ENCODE peak calls at places on chromosome 6, in eight cellular contexts. One of them, this sample, is unnamed.
A peak's percentile ranks its signal among the peaks of the same experiment; 100 is the strongest.

GRCh38 chr6:142771162-142771561 is 173.8 kb downstream of the HIVEP2 start:
- DNase-seq in activated T-cell treated with anti-CD3 and anti-CD28 coated beads, Interleukin-2, amount 50 U/mL, for 48 hours: no peak
- DNase-seq in ascending aorta: no peak
- DNase-seq in astrocyte of the spinal cord: no peak
- DNase-seq in natural killer cell: no peak
- DNase-seq in amniotic epithelial cell: no peak
- DNase-seq in NK-92 treated with Interleukin-12 subunit alpha and Interleukin-12 subunit beta, amount 100 ng/mL, for 24 hours: no peak
- DNase-seq in CD8-positive, alpha-beta memory T cell: no peak
- DNase-seq in this sample: no peak

GRCh38 chr6:12208190-12208589 is 82.0 kb upstream of the EDN1 start:
- DNase-seq in activated T-cell treated with anti-CD3 and anti-CD28 coated beads, Interleukin-2, amount 50 U/mL, for 48 hours: peak; percentile 36
- DNase-seq in ascending aorta: peak; percentile 64
- DNase-seq in astrocyte of the spinal cord: no peak
- DNase-seq in natural killer cell: no peak
- DNase-seq in amniotic epithelial cell: peak; percentile 72
- DNase-seq in NK-92 treated with Interleukin-12 subunit alpha and Interleukin-12 subunit beta, amount 100 ng/mL, for 24 hours: peak; percentile 8
- DNase-seq in CD8-positive, alpha-beta memory T cell: no peak
- DNase-seq in this sample: no peak

GRCh38 chr6:324729-325125 is 32.4 kb downstream of the DUSP22 start:
- DNase-seq in activated T-cell treated with anti-CD3 and anti-CD28 coated beads, Interleukin-2, amount 50 U/mL, for 48 hours: no peak
- DNase-seq in ascending aorta: no peak
- DNase-seq in astrocyte of the spinal cord: no peak
- DNase-seq in natural killer cell: no peak
- DNase-seq in amniotic epithelial cell: no peak
- DNase-seq in NK-92 treated with Interleukin-12 subunit alpha and Interleukin-12 subunit beta, amount 100 ng/mL, for 24 hours: no peak
- DNase-seq in CD8-positive, alpha-beta memory T cell: no peak
- DNase-seq in this sample: no peak

GRCh38 chr6:44002591-44003344 is 124.5 kb downstream of the MRPL14 start:
- DNase-seq in activated T-cell treated with anti-CD3 and anti-CD28 coated beads, Interleukin-2, amount 50 U/mL, for 48 hours: peak; percentile 80
- DNase-seq in ascending aorta: peak; percentile 72
- DNase-seq in astrocyte of the spinal cord: peak; percentile 54
- DNase-seq in natural killer cell: peak; percentile 39
- DNase-seq in amniotic epithelial cell: no peak
- DNase-seq in NK-92 treated with Interleukin-12 subunit alpha and Interleukin-12 subunit beta, amount 100 ng/mL, for 24 hours: no peak
- DNase-seq in CD8-positive, alpha-beta memory T cell: peak; percentile 67
- DNase-seq in this sample: peak; percentile 61

GRCh38 chr6:24197892-24198291 is 71.9 kb downstream of the NRSN1 start:
- DNase-seq in activated T-cell treated with anti-CD3 and anti-CD28 coated beads, Interleukin-2, amount 50 U/mL, for 48 hours: no peak
- DNase-seq in ascending aorta: no peak
- DNase-seq in astrocyte of the spinal cord: no peak
- DNase-seq in natural killer cell: no peak
- DNase-seq in amniotic epithelial cell: no peak
- DNase-seq in NK-92 treated with Interleukin-12 subunit alpha and Interleukin-12 subunit beta, amount 100 ng/mL, for 24 hours: no peak
- DNase-seq in CD8-positive, alpha-beta memory T cell: no peak
- DNase-seq in this sample: no peak

GRCh38 chr6:118881440-118882313 is 12.3 kb upstream of the ASF1A start:
- DNase-seq in activated T-cell treated with anti-CD3 and anti-CD28 coated beads, Interleukin-2, amount 50 U/mL, for 48 hours: no peak
- DNase-seq in ascending aorta: no peak
- DNase-seq in astrocyte of the spinal cord: no peak
- DNase-seq in natural killer cell: no peak
- DNase-seq in amniotic epithelial cell: no peak
- DNase-seq in NK-92 treated with Interleukin-12 subunit alpha and Interleukin-12 subunit beta, amount 100 ng/mL, for 24 hours: no peak
- DNase-seq in CD8-positive, alpha-beta memory T cell: no peak
- DNase-seq in this sample: no peak

GRCh38 chr6:156579564-156579963 is 197.6 kb upstream of the ARID1B start:
- DNase-seq in activated T-cell treated with anti-CD3 and anti-CD28 coated beads, Interleukin-2, amount 50 U/mL, for 48 hours: no peak
- DNase-seq in ascending aorta: no peak
- DNase-seq in astrocyte of the spinal cord: no peak
- DNase-seq in natural killer cell: no peak
- DNase-seq in amniotic epithelial cell: no peak
- DNase-seq in NK-92 treated with Interleukin-12 subunit alpha and Interleukin-12 subunit beta, amount 100 ng/mL, for 24 hours: no peak
- DNase-seq in CD8-positive, alpha-beta memory T cell: no peak
- DNase-seq in this sample: no peak

GRCh38 chr6:71250050-71250689 is 38.4 kb upstream of the OGFRL1 start:
- DNase-seq in activated T-cell treated with anti-CD3 and anti-CD28 coated beads, Interleukin-2, amount 50 U/mL, for 48 hours: no peak
- DNase-seq in ascending aorta: no peak
- DNase-seq in astrocyte of the spinal cord: peak; percentile 70
- DNase-seq in natural killer cell: no peak
- DNase-seq in amniotic epithelial cell: peak; percentile 94
- DNase-seq in NK-92 treated with Interleukin-12 subunit alpha and Interleukin-12 subunit beta, amount 100 ng/mL, for 24 hours: no peak
- DNase-seq in CD8-positive, alpha-beta memory T cell: no peak
- DNase-seq in this sample: no peak

GRCh38 chr6:122389704-122390103 is 9.7 kb upstream of the HSF2 start:
- DNase-seq in activated T-cell treated with anti-CD3 and anti-CD28 coated beads, Interleukin-2, amount 50 U/mL, for 48 hours: no peak
- DNase-seq in ascending aorta: no peak
- DNase-seq in astrocyte of the spinal cord: no peak
- DNase-seq in natural killer cell: no peak
- DNase-seq in amniotic epithelial cell: no peak
- DNase-seq in NK-92 treated with Interleukin-12 subunit alpha and Interleukin-12 subunit beta, amount 100 ng/mL, for 24 hours: no peak
- DNase-seq in CD8-positive, alpha-beta memory T cell: no peak
- DNase-seq in this sample: no peak

GRCh38 chr6:125537090-125537489 is 212.3 kb upstream of the HEY2 start:
- DNase-seq in activated T-cell treated with anti-CD3 and anti-CD28 coated beads, Interleukin-2, amount 50 U/mL, for 48 hours: no peak
- DNase-seq in ascending aorta: no peak
- DNase-seq in astrocyte of the spinal cord: no peak
- DNase-seq in natural killer cell: no peak
- DNase-seq in amniotic epithelial cell: no peak
- DNase-seq in NK-92 treated with Interleukin-12 subunit alpha and Interleukin-12 subunit beta, amount 100 ng/mL, for 24 hours: no peak
- DNase-seq in CD8-positive, alpha-beta memory T cell: no peak
- DNase-seq in this sample: no peak

GRCh38 chr6:70150521-70150920 is 152.4 kb downstream of the COL9A1 start:
- DNase-seq in activated T-cell treated with anti-CD3 and anti-CD28 coated beads, Interleukin-2, amount 50 U/mL, for 48 hours: no peak
- DNase-seq in ascending aorta: no peak
- DNase-seq in astrocyte of the spinal cord: no peak
- DNase-seq in natural killer cell: no peak
- DNase-seq in amniotic epithelial cell: no peak
- DNase-seq in NK-92 treated with Interleukin-12 subunit alpha and Interleukin-12 subunit beta, amount 100 ng/mL, for 24 hours: no peak
- DNase-seq in CD8-positive, alpha-beta memory T cell: no peak
- DNase-seq in this sample: no peak

GRCh38 chr6:158619922-158620801 is 24.4 kb downstream of the DYNLT1 start:
- DNase-seq in activated T-cell treated with anti-CD3 and anti-CD28 coated beads, Interleukin-2, amount 50 U/mL, for 48 hours: no peak
- DNase-seq in ascending aorta: no peak
- DNase-seq in astrocyte of the spinal cord: no peak
- DNase-seq in natural killer cell: no peak
- DNase-seq in amniotic epithelial cell: no peak
- DNase-seq in NK-92 treated with Interleukin-12 subunit alpha and Interleukin-12 subunit beta, amount 100 ng/mL, for 24 hours: no peak
- DNase-seq in CD8-positive, alpha-beta memory T cell: no peak
- DNase-seq in this sample: no peak

GRCh38 chr6:5866547-5867051 is 140.1 kb downstream of the NRN1 start:
- DNase-seq in activated T-cell treated with anti-CD3 and anti-CD28 coated beads, Interleukin-2, amount 50 U/mL, for 48 hours: peak; percentile 24
- DNase-seq in ascending aorta: no peak
- DNase-seq in astrocyte of the spinal cord: peak; percentile 52
- DNase-seq in natural killer cell: no peak
- DNase-seq in amniotic epithelial cell: no peak
- DNase-seq in NK-92 treated with Interleukin-12 subunit alpha and Interleukin-12 subunit beta, amount 100 ng/mL, for 24 hours: no peak
- DNase-seq in CD8-positive, alpha-beta memory T cell: no peak
- DNase-seq in this sample: peak; percentile 42

GRCh38 chr6:35292494-35292893 is 5.1 kb upstream of the DEF6 start:
- DNase-seq in activated T-cell treated with anti-CD3 and anti-CD28 coated beads, Interleukin-2, amount 50 U/mL, for 48 hours: no peak
- DNase-seq in ascending aorta: no peak
- DNase-seq in astrocyte of the spinal cord: no peak
- DNase-seq in natural killer cell: no peak
- DNase-seq in amniotic epithelial cell: no peak
- DNase-seq in NK-92 treated with Interleukin-12 subunit alpha and Interleukin-12 subunit beta, amount 100 ng/mL, for 24 hours: no peak
- DNase-seq in CD8-positive, alpha-beta memory T cell: no peak
- DNase-seq in this sample: no peak

GRCh38 chr6:10591411-10592160 is 70.4 kb downstream of the GCNT2 start:
- DNase-seq in activated T-cell treated with anti-CD3 and anti-CD28 coated beads, Interleukin-2, amount 50 U/mL, for 48 hours: no peak
- DNase-seq in ascending aorta: no peak
- DNase-seq in astrocyte of the spinal cord: no peak
- DNase-seq in natural killer cell: no peak
- DNase-seq in amniotic epithelial cell: no peak
- DNase-seq in NK-92 treated with Interleukin-12 subunit alpha and Interleukin-12 subunit beta, amount 100 ng/mL, for 24 hours: no peak
- DNase-seq in CD8-positive, alpha-beta memory T cell: no peak
- DNase-seq in this sample: no peak

GRCh38 chr6:161434331-161434730 is 160.5 kb upstream of the AGPAT4 start:
- DNase-seq in activated T-cell treated with anti-CD3 and anti-CD28 coated beads, Interleukin-2, amount 50 U/mL, for 48 hours: no peak
- DNase-seq in ascending aorta: no peak
- DNase-seq in astrocyte of the spinal cord: no peak
- DNase-seq in natural killer cell: no peak
- DNase-seq in amniotic epithelial cell: no peak
- DNase-seq in NK-92 treated with Interleukin-12 subunit alpha and Interleukin-12 subunit beta, amount 100 ng/mL, for 24 hours: no peak
- DNase-seq in CD8-positive, alpha-beta memory T cell: no peak
- DNase-seq in this sample: no peak

GRCh38 chr6:138773177-138774091 is at the start of gene CCDC28A:
- DNase-seq in activated T-cell treated with anti-CD3 and anti-CD28 coated beads, Interleukin-2, amount 50 U/mL, for 48 hours: peak; percentile 95
- DNase-seq in ascending aorta: peak; percentile 97
- DNase-seq in astrocyte of the spinal cord: peak; percentile 96
- DNase-seq in natural killer cell: peak; percentile 89
- DNase-seq in amniotic epithelial cell: peak; percentile 91
- DNase-seq in NK-92 treated with Interleukin-12 subunit alpha and Interleukin-12 subunit beta, amount 100 ng/mL, for 24 hours: peak; percentile 93
- DNase-seq in CD8-positive, alpha-beta memory T cell: peak; percentile 96
- DNase-seq in this sample: peak; percentile 94

GRCh38 chr6:35181313-35181932 is 32.3 kb upstream of the SCUBE3 start:
- DNase-seq in activated T-cell treated with anti-CD3 and anti-CD28 coated beads, Interleukin-2, amount 50 U/mL, for 48 hours: no peak
- DNase-seq in ascending aorta: peak; percentile 89
- DNase-seq in astrocyte of the spinal cord: peak; percentile 64
- DNase-seq in natural killer cell: no peak
- DNase-seq in amniotic epithelial cell: peak; percentile 30
- DNase-seq in NK-92 treated with Interleukin-12 subunit alpha and Interleukin-12 subunit beta, amount 100 ng/mL, for 24 hours: no peak
- DNase-seq in CD8-positive, alpha-beta memory T cell: no peak
- DNase-seq in this sample: no peak